ENCODE peak calls at places on chromosome 3, in seven cellular contexts. One of them, this sample, is unnamed.

GRCh38 chr3:30098656-30099454 is 507.5 kb upstream of the TGFBR2 start:
- DNase-seq in brain microvascular endothelial cell: peak
- DNase-seq in sigmoid colon: no peak
- DNase-seq in left lung: no peak
- DNase-seq in fibroblast of lung: peak
- DNase-seq in transverse colon: no peak
- DNase-seq in lower lobe of right lung: no peak
- DNase-seq in this sample: no peak

GRCh38 chr3:40877651-40878463 is 321.4 kb upstream of the CTNNB1 start:
- DNase-seq in brain microvascular endothelial cell: peak
- DNase-seq in sigmoid colon: peak
- DNase-seq in left lung: peak
- DNase-seq in fibroblast of lung: peak
- DNase-seq in transverse colon: peak
- DNase-seq in lower lobe of right lung: peak
- DNase-seq in this sample: no peak

GRCh38 chr3:52349131-52349530 is 33.0 kb downstream of the DNAH1 start:
- DNase-seq in brain microvascular endothelial cell: no peak
- DNase-seq in sigmoid colon: no peak
- DNase-seq in left lung: peak
- DNase-seq in fibroblast of lung: no peak
- DNase-seq in transverse colon: no peak
- DNase-seq in lower lobe of right lung: no peak
- DNase-seq in this sample: no peak

GRCh38 chr3:179902061-179902460 is 134.7 kb downstream of the PEX5L start:
- DNase-seq in brain microvascular endothelial cell: no peak
- DNase-seq in sigmoid colon: no peak
- DNase-seq in left lung: no peak
- DNase-seq in fibroblast of lung: no peak
- DNase-seq in transverse colon: no peak
- DNase-seq in lower lobe of right lung: no peak
- DNase-seq in this sample: no peak

GRCh38 chr3:138367912-138368311 is 19.5 kb downstream of the MRAS start:
- DNase-seq in brain microvascular endothelial cell: no peak
- DNase-seq in sigmoid colon: peak
- DNase-seq in left lung: peak
- DNase-seq in fibroblast of lung: no peak
- DNase-seq in transverse colon: peak
- DNase-seq in lower lobe of right lung: peak
- DNase-seq in this sample: no peak

GRCh38 chr3:190117995-190118394 is 2.7 kb downstream of the P3H2 start:
- DNase-seq in brain microvascular endothelial cell: no peak
- DNase-seq in sigmoid colon: no peak
- DNase-seq in left lung: no peak
- DNase-seq in fibroblast of lung: no peak
- DNase-seq in transverse colon: no peak
- DNase-seq in lower lobe of right lung: no peak
- DNase-seq in this sample: no peak

GRCh38 chr3:100073555-100074307 is 40.6 kb downstream of the FILIP1L start:
- DNase-seq in brain microvascular endothelial cell: peak
- DNase-seq in sigmoid colon: peak
- DNase-seq in left lung: no peak
- DNase-seq in fibroblast of lung: peak
- DNase-seq in transverse colon: peak
- DNase-seq in lower lobe of right lung: no peak
- DNase-seq in this sample: peak

GRCh38 chr3:184710870-184711365 is 946 bp downstream of the MAGEF1 start:
- DNase-seq in brain microvascular endothelial cell: no peak
- DNase-seq in sigmoid colon: no peak
- DNase-seq in left lung: no peak
- DNase-seq in fibroblast of lung: peak
- DNase-seq in transverse colon: peak
- DNase-seq in lower lobe of right lung: no peak
- DNase-seq in this sample: no peak

GRCh38 chr3:134801204-134801958 is 6.3 kb downstream of the EPHB1 start:
- DNase-seq in brain microvascular endothelial cell: no peak
- DNase-seq in sigmoid colon: no peak
- DNase-seq in left lung: no peak
- DNase-seq in fibroblast of lung: no peak
- DNase-seq in transverse colon: no peak
- DNase-seq in lower lobe of right lung: no peak
- DNase-seq in this sample: no peak

GRCh38 chr3:43910750-43911149 is 220.0 kb downstream of the ABHD5 start:
- DNase-seq in brain microvascular endothelial cell: no peak
- DNase-seq in sigmoid colon: no peak
- DNase-seq in left lung: no peak
- DNase-seq in fibroblast of lung: no peak
- DNase-seq in transverse colon: no peak
- DNase-seq in lower lobe of right lung: no peak
- DNase-seq in this sample: no peak

GRCh38 chr3:144557515-144557914 is 585.9 kb downstream of the DIPK2A start:
- DNase-seq in brain microvascular endothelial cell: no peak
- DNase-seq in sigmoid colon: no peak
- DNase-seq in left lung: no peak
- DNase-seq in fibroblast of lung: no peak
- DNase-seq in transverse colon: no peak
- DNase-seq in lower lobe of right lung: no peak
- DNase-seq in this sample: no peak

GRCh38 chr3:121488628-121489027 is 57.2 kb downstream of the POLQ start:
- DNase-seq in brain microvascular endothelial cell: no peak
- DNase-seq in sigmoid colon: no peak
- DNase-seq in left lung: no peak
- DNase-seq in fibroblast of lung: no peak
- DNase-seq in transverse colon: no peak
- DNase-seq in lower lobe of right lung: no peak
- DNase-seq in this sample: no peak

GRCh38 chr3:36707623-36708409 is 56.5 kb downstream of the DCLK3 start:
- DNase-seq in brain microvascular endothelial cell: peak
- DNase-seq in sigmoid colon: no peak
- DNase-seq in left lung: no peak
- DNase-seq in fibroblast of lung: peak
- DNase-seq in transverse colon: no peak
- DNase-seq in lower lobe of right lung: no peak
- DNase-seq in this sample: peak

GRCh38 chr3:56304069-56304468 is 164.2 kb downstream of the ERC2 start:
- DNase-seq in brain microvascular endothelial cell: no peak
- DNase-seq in sigmoid colon: no peak
- DNase-seq in left lung: no peak
- DNase-seq in fibroblast of lung: no peak
- DNase-seq in transverse colon: no peak
- DNase-seq in lower lobe of right lung: no peak
- DNase-seq in this sample: no peak

GRCh38 chr3:172562881-172563835 is 39.9 kb upstream of the TNFSF10 start:
- DNase-seq in brain microvascular endothelial cell: peak
- DNase-seq in sigmoid colon: peak
- DNase-seq in left lung: no peak
- DNase-seq in fibroblast of lung: peak
- DNase-seq in transverse colon: no peak
- DNase-seq in lower lobe of right lung: no peak
- DNase-seq in this sample: peak

GRCh38 chr3:50089603-50089945 is 855 bp downstream of the RBM5 start:
- DNase-seq in brain microvascular endothelial cell: peak
- DNase-seq in sigmoid colon: no peak
- DNase-seq in left lung: no peak
- DNase-seq in fibroblast of lung: peak
- DNase-seq in transverse colon: no peak
- DNase-seq in lower lobe of right lung: no peak
- DNase-seq in this sample: no peak

GRCh38 chr3:142595581-142595950 is 627 bp upstream of the PLS1 start:
- DNase-seq in brain microvascular endothelial cell: peak
- DNase-seq in sigmoid colon: no peak
- DNase-seq in left lung: no peak
- DNase-seq in fibroblast of lung: peak
- DNase-seq in transverse colon: no peak
- DNase-seq in lower lobe of right lung: no peak
- DNase-seq in this sample: no peak

GRCh38 chr3:155382396-155383042 is 89.0 kb upstream of the STRIT1 start:
- DNase-seq in brain microvascular endothelial cell: peak
- DNase-seq in sigmoid colon: peak
- DNase-seq in left lung: peak
- DNase-seq in fibroblast of lung: peak
- DNase-seq in transverse colon: peak
- DNase-seq in lower lobe of right lung: peak
- DNase-seq in this sample: no peak

GRCh38 chr3:65130782-65131181 is 443.0 kb upstream of the ADAMTS9 start:
- DNase-seq in brain microvascular endothelial cell: no peak
- DNase-seq in sigmoid colon: no peak
- DNase-seq in left lung: no peak
- DNase-seq in fibroblast of lung: peak
- DNase-seq in transverse colon: no peak
- DNase-seq in lower lobe of right lung: no peak
- DNase-seq in this sample: no peak

GRCh38 chr3:44913868-44914468 is 39.6 kb downstream of the TGM4 start:
- DNase-seq in brain microvascular endothelial cell: peak
- DNase-seq in sigmoid colon: no peak
- DNase-seq in left lung: no peak
- DNase-seq in fibroblast of lung: peak
- DNase-seq in transverse colon: peak
- DNase-seq in lower lobe of right lung: peak
- DNase-seq in this sample: no peak

GRCh38 chr3:38297537-38297936 is 15.4 kb downstream of the SLC22A14 start:
- DNase-seq in brain microvascular endothelial cell: no peak
- DNase-seq in sigmoid colon: no peak
- DNase-seq in left lung: no peak
- DNase-seq in fibroblast of lung: no peak
- DNase-seq in transverse colon: no peak
- DNase-seq in lower lobe of right lung: no peak
- DNase-seq in this sample: no peak

DNA sequence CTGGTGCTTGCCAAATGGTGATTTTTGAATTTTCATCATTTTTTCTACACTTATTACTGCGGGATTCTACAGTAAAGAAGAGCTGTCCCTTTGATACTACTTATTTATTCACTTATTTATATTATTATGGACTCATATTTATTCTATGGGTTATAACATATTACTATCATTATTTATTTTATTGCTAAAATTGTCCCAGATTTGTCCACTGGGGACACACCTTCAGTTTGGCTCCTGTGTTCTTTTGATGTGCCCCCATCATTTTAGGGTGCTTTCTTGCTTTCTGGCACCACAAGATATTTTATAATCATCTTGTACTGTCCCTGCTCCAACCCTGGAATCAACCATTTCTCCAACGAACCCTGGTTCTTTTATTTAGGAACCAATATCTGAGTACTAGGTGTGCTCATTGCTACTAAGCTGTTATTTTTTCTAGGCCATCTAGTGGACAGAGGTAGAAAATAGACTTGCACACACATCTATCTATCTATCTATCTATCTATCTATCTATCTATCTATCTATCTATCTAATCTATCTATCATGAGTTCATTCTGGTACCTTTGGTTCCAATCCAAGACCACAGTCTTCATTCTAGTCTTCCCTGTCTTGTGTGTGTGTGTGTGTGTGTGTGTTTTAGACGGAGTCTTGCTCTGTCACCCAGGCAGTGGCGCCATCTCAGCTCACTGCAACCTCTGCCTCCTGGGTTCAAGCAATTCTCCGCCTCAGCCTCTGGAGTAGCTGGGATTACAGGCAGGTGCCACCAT is 16.0 kb downstream of the SLC22A14 start:
- DNase-seq in brain microvascular endothelial cell: peak
- DNase-seq in sigmoid colon: no peak
- DNase-seq in left lung: no peak
- DNase-seq in fibroblast of lung: peak
- DNase-seq in transverse colon: no peak
- DNase-seq in lower lobe of right lung: no peak
- DNase-seq in this sample: no peak
- TF ChIP-seq CTCF in brain microvascular endothelial cell: peak
- TF ChIP-seq CTCF in sigmoid colon: no peak
- TF ChIP-seq CTCF in left lung: peak
- TF ChIP-seq CTCF in fibroblast of lung: peak
- TF ChIP-seq CTCF in transverse colon: peak
- TF ChIP-seq CTCF in lower lobe of right lung: peak
- TF ChIP-seq CTCF in this sample: peak

GRCh38 chr3:158768361-158768787 is 33.5 kb upstream of the MFSD1 start:
- DNase-seq in brain microvascular endothelial cell: peak
- DNase-seq in sigmoid colon: peak
- DNase-seq in left lung: peak
- DNase-seq in fibroblast of lung: peak
- DNase-seq in transverse colon: peak
- DNase-seq in lower lobe of right lung: peak
- DNase-seq in this sample: no peak
- H3K4me3 ChIP-seq in brain microvascular endothelial cell: no peak
- H3K4me3 ChIP-seq in sigmoid colon: peak
- H3K4me3 ChIP-seq in left lung: no peak
- H3K4me3 ChIP-seq in fibroblast of lung: no peak
- H3K4me3 ChIP-seq in transverse colon: no peak
- H3K4me3 ChIP-seq in lower lobe of right lung: peak
- H3K4me3 ChIP-seq in this sample: no peak

GRCh38 chr3:105731686-105732085 is 137.1 kb downstream of the CBLB start:
- DNase-seq in brain microvascular endothelial cell: no peak
- DNase-seq in sigmoid colon: no peak
- DNase-seq in left lung: no peak
- DNase-seq in fibroblast of lung: peak
- DNase-seq in transverse colon: no peak
- DNase-seq in lower lobe of right lung: no peak
- DNase-seq in this sample: no peak

GRCh38 chr3:105722943-105723556 is 145.8 kb downstream of the CBLB start:
- DNase-seq in brain microvascular endothelial cell: no peak
- DNase-seq in sigmoid colon: no peak
- DNase-seq in left lung: no peak
- DNase-seq in fibroblast of lung: no peak
- DNase-seq in transverse colon: no peak
- DNase-seq in lower lobe of right lung: no peak
- DNase-seq in this sample: no peak

GRCh38 chr3:105730973-105731372 is 137.8 kb downstream of the CBLB start:
- DNase-seq in brain microvascular endothelial cell: no peak
- DNase-seq in sigmoid colon: no peak
- DNase-seq in left lung: no peak
- DNase-seq in fibroblast of lung: no peak
- DNase-seq in transverse colon: no peak
- DNase-seq in lower lobe of right lung: no peak
- DNase-seq in this sample: no peak

GRCh38 chr3:105729662-105730061 is 139.2 kb downstream of the CBLB start:
- DNase-seq in brain microvascular endothelial cell: peak
- DNase-seq in sigmoid colon: no peak
- DNase-seq in left lung: no peak
- DNase-seq in fibroblast of lung: peak
- DNase-seq in transverse colon: no peak
- DNase-seq in lower lobe of right lung: no peak
- DNase-seq in this sample: peak

GRCh38 chr3:105728913-105729312 is 139.9 kb downstream of the CBLB start:
- DNase-seq in brain microvascular endothelial cell: no peak
- DNase-seq in sigmoid colon: no peak
- DNase-seq in left lung: no peak
- DNase-seq in fibroblast of lung: no peak
- DNase-seq in transverse colon: no peak
- DNase-seq in lower lobe of right lung: no peak
- DNase-seq in this sample: no peak
- TF ChIP-seq CTCF in brain microvascular endothelial cell: no peak
- TF ChIP-seq CTCF in sigmoid colon: no peak
- TF ChIP-seq CTCF in left lung: no peak
- TF ChIP-seq CTCF in fibroblast of lung: no peak
- TF ChIP-seq CTCF in transverse colon: no peak
- TF ChIP-seq CTCF in lower lobe of right lung: no peak
- TF ChIP-seq CTCF in this sample: no peak

DNA sequence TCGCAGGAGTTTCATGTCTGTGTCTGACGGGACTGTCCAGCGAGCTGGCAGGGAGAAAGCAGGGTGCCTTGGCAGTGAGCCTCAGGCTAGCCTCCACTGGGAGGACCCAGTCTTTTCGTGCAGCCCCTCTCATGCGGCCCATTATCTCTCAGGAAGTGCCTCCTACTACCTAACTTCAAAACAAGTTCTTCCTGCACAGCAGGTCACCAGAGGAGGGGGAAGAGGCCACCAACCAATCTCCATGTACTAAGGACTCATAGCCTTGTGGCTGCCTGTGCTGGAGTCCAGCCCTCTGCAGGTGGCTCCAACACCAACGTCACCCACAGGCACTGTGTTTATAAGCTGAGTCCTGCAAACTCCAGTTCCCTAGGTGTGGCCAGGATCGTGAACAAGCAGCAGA is 4.8 kb downstream of the VIPR1 start:
- DNase-seq in brain microvascular endothelial cell: no peak
- DNase-seq in sigmoid colon: peak
- DNase-seq in left lung: no peak
- DNase-seq in fibroblast of lung: no peak
- DNase-seq in transverse colon: peak
- DNase-seq in lower lobe of right lung: peak
- DNase-seq in this sample: no peak
- H3K4me3 ChIP-seq in brain microvascular endothelial cell: no peak
- H3K4me3 ChIP-seq in sigmoid colon: no peak
- H3K4me3 ChIP-seq in left lung: no peak
- H3K4me3 ChIP-seq in fibroblast of lung: no peak
- H3K4me3 ChIP-seq in transverse colon: no peak
- H3K4me3 ChIP-seq in lower lobe of right lung: peak
- H3K4me3 ChIP-seq in this sample: no peak

This sample was measured in AG04449.